ENCODE peak calls at places on chromosome 9, in four cellular contexts. One of them, this sample, is unnamed.

GRCh38 chr9:115672477-115673316 is 480.9 kb upstream of the PAPPA start:
- DNase-seq in HepG2: peak
- DNase-seq in K562: no peak
- DNase-seq in A549: peak
- DNase-seq in this sample: no peak

GRCh38 chr9:136587145-136587943 is 41.5 kb upstream of the NOTCH1 start:
- DNase-seq in K562: peak
- DNase-seq in HepG2: no peak
- DNase-seq in A549: no peak
- DNase-seq in this sample: no peak

GRCh38 chr9:127904518-127904887 is 5.1 kb upstream of the ST6GALNAC6 start:
- DNase-seq in HepG2: peak
- DNase-seq in A549: no peak
- DNase-seq in K562: peak
- DNase-seq in this sample: peak

GRCh38 chr9:18611946-18612345 is 138.0 kb downstream of the ADAMTSL1 start:
- DNase-seq in HepG2: no peak
- DNase-seq in A549: no peak
- DNase-seq in K562: no peak
- DNase-seq in this sample: no peak

GRCh38 chr9:21970800-21971620 is 23.2 kb downstream of the CDKN2A start:
- DNase-seq in HepG2: no peak
- DNase-seq in K562: no peak
- DNase-seq in A549: no peak
- DNase-seq in this sample: peak

GRCh38 chr9:129182625-129183494 is 4.8 kb upstream of the IER5L start:
- DNase-seq in K562: peak
- DNase-seq in HepG2: peak
- DNase-seq in A549: peak
- DNase-seq in this sample: peak

GRCh38 chr9:124503713-124504529 is 3.3 kb downstream of the NR5A1 start:
- DNase-seq in A549: no peak
- DNase-seq in HepG2: no peak
- DNase-seq in K562: no peak
- DNase-seq in this sample: peak

GRCh38 chr9:101028346-101029299 is at the start of gene PLPPR1:
- DNase-seq in HepG2: peak
- DNase-seq in K562: no peak
- DNase-seq in A549: peak
- DNase-seq in this sample: peak

GRCh38 chr9:137286980-137287383 is 9.5 kb downstream of the TOR4A start:
- DNase-seq in K562: peak
- DNase-seq in HepG2: peak
- DNase-seq in A549: peak
- DNase-seq in this sample: peak

GRCh38 chr9:116928884-116929283 is 241.8 kb downstream of the TRIM32 start:
- DNase-seq in A549: no peak
- DNase-seq in K562: no peak
- DNase-seq in HepG2: no peak
- DNase-seq in this sample: peak

DNA sequence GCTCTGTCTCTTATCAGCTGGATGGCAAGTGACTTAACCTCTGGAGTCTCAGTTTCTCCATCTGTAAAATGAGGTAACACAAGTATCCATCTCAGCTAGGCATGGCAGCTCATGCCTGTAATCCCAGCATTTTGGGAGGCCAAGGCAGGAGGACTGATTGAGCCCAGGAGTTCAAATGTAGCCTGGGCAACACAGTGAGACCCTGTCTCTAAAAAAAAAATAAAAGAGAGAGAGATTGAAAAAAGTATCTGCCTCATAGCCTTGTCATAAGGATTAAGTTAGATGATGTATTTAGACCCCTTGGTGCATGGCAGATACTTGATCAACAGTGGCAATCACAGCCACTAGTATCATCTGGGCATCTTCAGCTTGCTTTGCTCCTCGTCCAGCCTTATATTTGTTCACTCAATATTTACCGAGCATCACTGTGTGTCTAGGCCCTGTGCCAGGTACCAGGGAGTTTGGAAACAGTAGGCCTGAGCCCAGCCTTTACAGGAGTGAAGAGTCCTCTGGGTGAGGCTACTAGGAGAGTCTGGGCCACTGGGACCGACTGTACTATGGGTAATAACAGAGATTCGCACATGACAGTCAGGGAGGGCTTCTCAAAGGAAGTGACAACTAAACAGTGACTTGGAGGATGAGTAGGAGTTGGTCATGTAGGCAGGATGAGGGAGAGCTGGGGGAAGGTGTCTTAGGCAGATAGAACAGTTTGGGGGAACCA is 34.2 kb downstream of the CORO2A start:
- DNase-seq in HepG2: peak
- DNase-seq in K562: no peak
- DNase-seq in A549: peak
- DNase-seq in this sample: no peak
- TF ChIP-seq PHF8 in HepG2: peak
- TF ChIP-seq PHF8 in K562: no peak
- TF ChIP-seq PHF8 in A549: no peak
- TF ChIP-seq PHF8 in this sample: no peak

DNA sequence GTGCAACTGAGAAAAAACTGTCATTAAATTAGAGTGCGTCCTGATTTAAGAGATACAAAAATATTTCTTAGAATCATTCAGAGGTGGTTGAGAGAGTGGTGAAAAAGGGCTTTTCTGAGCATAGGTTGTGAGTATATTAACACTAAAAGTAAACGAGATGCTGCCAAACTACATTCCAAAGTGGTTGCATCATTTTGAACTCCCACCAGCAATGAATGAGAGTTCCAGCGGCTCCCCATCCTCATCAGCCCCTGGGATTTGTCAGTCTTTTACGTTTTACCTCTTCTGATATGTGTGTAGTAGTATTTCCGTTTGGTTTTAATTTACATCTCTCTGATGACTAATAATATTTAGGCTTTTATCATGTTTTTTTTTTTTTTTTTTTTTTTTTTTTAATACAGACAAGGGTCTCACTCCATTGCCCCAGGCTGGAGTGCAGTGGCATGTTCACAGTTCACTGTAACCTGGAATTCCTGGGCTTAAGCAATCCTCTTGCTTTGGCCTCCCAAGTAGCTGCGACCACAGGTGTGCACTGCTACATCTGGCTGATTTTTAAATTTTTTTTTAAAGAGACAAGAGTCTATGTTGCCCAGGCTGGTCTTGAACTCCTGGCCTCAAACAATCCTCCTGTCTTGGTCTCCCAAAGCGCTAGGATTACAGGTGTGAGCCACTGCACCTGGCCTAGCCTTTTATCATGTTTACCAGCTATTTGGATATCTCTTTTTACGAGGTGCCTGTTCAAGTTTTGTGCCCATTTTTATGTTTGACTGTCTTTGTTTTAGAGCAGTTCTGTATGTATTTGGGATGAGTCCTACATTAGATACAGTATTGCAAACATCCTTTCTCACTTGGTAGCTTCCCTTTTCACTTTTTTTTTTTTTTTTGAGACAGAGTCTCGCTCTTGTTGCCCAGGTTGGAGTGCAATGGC is 17.0 kb downstream of the PRRT1B start:
- DNase-seq in A549: no peak
- DNase-seq in K562: no peak
- DNase-seq in HepG2: peak
- DNase-seq in this sample: no peak
- TF ChIP-seq PHF8 in A549: no peak
- TF ChIP-seq PHF8 in K562: no peak
- TF ChIP-seq PHF8 in HepG2: no peak
- TF ChIP-seq PHF8 in this sample: no peak

GRCh38 chr9:111648066-111648465 is 13.3 kb upstream of the GNG10 start:
- DNase-seq in HepG2: no peak
- DNase-seq in A549: no peak
- DNase-seq in K562: no peak
- DNase-seq in this sample: no peak
- TF ChIP-seq PHF8 in HepG2: no peak
- TF ChIP-seq PHF8 in A549: no peak
- TF ChIP-seq PHF8 in K562: no peak
- TF ChIP-seq PHF8 in this sample: no peak

DNA sequence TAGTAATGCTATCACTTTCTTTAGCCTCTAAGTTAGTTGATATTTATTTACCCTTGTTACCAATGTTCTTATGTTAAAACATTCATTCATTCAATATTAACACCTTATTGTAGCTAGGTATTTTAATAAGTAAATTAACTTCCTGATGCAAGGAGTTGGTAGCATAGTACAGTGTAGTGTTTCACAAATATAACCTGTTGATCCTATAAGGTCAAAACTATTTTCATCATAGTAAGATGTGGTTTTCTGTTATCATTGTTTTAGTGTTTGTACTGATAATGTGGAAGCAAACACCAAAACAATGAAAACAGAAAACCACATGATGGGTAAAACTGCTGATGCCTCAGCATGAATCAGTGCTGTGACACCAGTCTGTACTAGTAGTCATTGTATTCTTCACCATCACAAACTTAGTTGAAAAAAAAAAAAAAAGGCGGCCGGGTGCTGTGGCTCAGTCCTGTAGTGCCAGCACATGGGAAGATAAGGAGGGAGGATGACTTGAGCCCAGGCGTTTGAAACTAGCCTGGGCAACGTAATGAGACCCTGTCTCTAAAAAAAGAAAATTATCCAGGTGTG is 36.5 kb downstream of the ZCCHC7 start:
- DNase-seq in A549: no peak
- DNase-seq in HepG2: no peak
- DNase-seq in K562: no peak
- DNase-seq in this sample: no peak
- TF ChIP-seq PHF8 in A549: no peak
- TF ChIP-seq PHF8 in HepG2: no peak
- TF ChIP-seq PHF8 in K562: no peak
- TF ChIP-seq PHF8 in this sample: no peak

DNA sequence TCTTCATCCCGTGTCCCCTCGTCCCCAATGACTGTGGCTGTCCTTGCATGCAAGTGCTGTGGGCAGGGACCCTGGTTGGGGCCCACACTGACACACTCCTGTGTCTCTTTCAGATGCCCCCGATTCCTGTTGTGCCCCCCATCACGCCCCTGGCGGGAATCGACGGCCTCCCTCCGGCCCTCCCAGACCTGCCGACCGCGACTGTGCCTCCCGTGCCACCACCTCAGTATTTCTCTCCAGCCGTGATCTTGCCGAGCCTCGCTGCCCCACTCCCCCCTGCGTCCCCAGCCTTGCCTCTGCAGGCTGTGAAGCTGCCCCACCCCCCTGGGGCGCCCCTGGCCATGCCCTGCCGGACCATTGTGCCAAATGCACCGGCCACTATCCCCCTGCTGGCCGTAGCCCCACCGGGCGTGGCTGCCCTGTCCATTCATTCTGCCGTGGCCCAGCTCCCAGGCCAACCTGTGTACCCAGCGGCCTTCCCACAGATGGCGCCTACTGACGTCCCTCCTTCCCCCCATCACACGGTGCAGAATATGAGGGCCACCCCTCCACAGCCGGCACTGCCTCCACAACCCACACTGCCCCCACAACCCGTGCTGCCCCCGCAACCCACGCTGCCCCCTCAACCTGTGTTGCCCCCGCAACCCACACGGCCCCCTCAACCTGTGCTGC is 75.0 kb downstream of the WNK2 start:
- DNase-seq in K562: no peak
- DNase-seq in A549: no peak
- DNase-seq in HepG2: no peak
- DNase-seq in this sample: peak
- TF ChIP-seq PHF8 in K562: no peak
- TF ChIP-seq PHF8 in A549: no peak
- TF ChIP-seq PHF8 in HepG2: no peak
- TF ChIP-seq PHF8 in this sample: no peak

GRCh38 chr9:35364817-35365585 is 124.9 kb upstream of the RUSC2 start:
- DNase-seq in HepG2: no peak
- DNase-seq in A549: no peak
- DNase-seq in K562: no peak
- DNase-seq in this sample: no peak

GRCh38 chr9:35366627-35367026 is 123.3 kb upstream of the RUSC2 start:
- DNase-seq in K562: no peak
- DNase-seq in A549: no peak
- DNase-seq in HepG2: no peak
- DNase-seq in this sample: no peak

GRCh38 chr9:35370241-35370640 is 119.7 kb upstream of the RUSC2 start:
- DNase-seq in A549: no peak
- DNase-seq in K562: no peak
- DNase-seq in HepG2: no peak
- DNase-seq in this sample: no peak

GRCh38 chr9:35367451-35367850 is 122.5 kb upstream of the RUSC2 start:
- DNase-seq in K562: no peak
- DNase-seq in A549: no peak
- DNase-seq in HepG2: no peak
- DNase-seq in this sample: no peak
- TF ChIP-seq PHF8 in K562: no peak
- TF ChIP-seq PHF8 in A549: no peak
- TF ChIP-seq PHF8 in HepG2: no peak
- TF ChIP-seq PHF8 in this sample: no peak

GRCh38 chr9:112734892-112735291 is 15.7 kb upstream of the SNX30 start:
- DNase-seq in K562: no peak
- DNase-seq in A549: no peak
- DNase-seq in HepG2: no peak
- DNase-seq in this sample: no peak
- TF ChIP-seq PHF8 in K562: no peak
- TF ChIP-seq PHF8 in A549: no peak
- TF ChIP-seq PHF8 in HepG2: no peak
- TF ChIP-seq PHF8 in this sample: no peak

This sample was measured in H1.